ENCODE peak calls at places on chromosomes 11 and 22, in six cellular contexts. J, O, L, M, B and G are unnamed samples.

GRCh38 chr22:40322061-40322460 is 24.2 kb upstream of the ADSL start:
- DNase-seq in B (no peak), J (no peak), O (no peak), M (no peak), L (no peak), G (no peak)

GRCh38 chr11:68012843-68013610 is 2.9 kb downstream of the ALDH3B1 start:
- DNase-seq in M (no peak), L (no peak), J (no peak), B (peak; percentile 98), O (no peak), G (peak; percentile 94)

GRCh38 chr11:45858751-45859398 is 11.6 kb downstream of the CRY2 start:
- DNase-seq in O (no peak), J (no peak), B (no peak), L (no peak), M (no peak), G (no peak)

GRCh38 chr11:61369372-61370348 is 7.5 kb downstream of the TMEM138 start:
- DNase-seq in B (peak; percentile 96), M (peak; percentile 66), L (peak; percentile 99), O (no peak), J (no peak), G (no peak)

GRCh38 chr22:31089101-31090100 is 8.3 kb downstream of the SMTN start:
- DNase-seq in J (no peak), B (no peak), L (no peak), O (peak; percentile 54), M (no peak), G (no peak)

GRCh38 chr11:62104816-62105610 is 18.8 kb upstream of the INCENP start:
- DNase-seq in B (peak; percentile 42), J (no peak), O (no peak), L (no peak), M (no peak), G (peak; percentile 55)

GRCh38 chr11:117570701-117571100 is 226.3 kb downstream of the DSCAML1 start:
- DNase-seq in M (no peak), J (no peak), O (no peak), L (no peak), B (no peak), G (no peak)

GRCh38 chr11:16945671-16946469 is 68.3 kb downstream of the PLEKHA7 start:
- DNase-seq in O (peak; percentile 73), M (peak; percentile 26), L (peak; percentile 30), J (no peak), B (peak; percentile 46), G (no peak)

GRCh38 chr22:33361581-33361980 is 303.4 kb upstream of the SYN3 start:
- DNase-seq in L (no peak), O (no peak), M (no peak), B (peak; percentile 25), J (no peak), G (no peak)

GRCh38 chr22:44084044-44084772 is 60.1 kb downstream of the PARVB start:
- DNase-seq in B (no peak), L (no peak), O (no peak), M (no peak), J (no peak), G (no peak)

GRCh38 chr11:43556269-43556668 is 124.3 kb upstream of the HSD17B12 start:
- DNase-seq in O (no peak), L (no peak), J (no peak), M (no peak), B (no peak), G (no peak)

GRCh38 chr11:46170797-46171196 is 49.5 kb upstream of the PHF21A start:
- DNase-seq in O (no peak), L (no peak), J (no peak), M (no peak), B (no peak), G (no peak)

GRCh38 chr22:29871684-29872083 is 11.3 kb upstream of the MTMR3 start:
- DNase-seq in J (no peak), M (no peak), B (peak; percentile 17), O (no peak), L (no peak), G (no peak)

GRCh38 chr11:13578514-13579140 is 82.8 kb upstream of the PTH start:
- DNase-seq in O (no peak), B (no peak), L (no peak), J (no peak), M (no peak), G (no peak)

GRCh38 chr11:111395749-111396148 is 16.7 kb upstream of the POU2AF1 start:
- DNase-seq in L (no peak), J (no peak), B (no peak), M (no peak), O (no peak), G (no peak)

GRCh38 chr22:25919452-25919851 is 177.5 kb downstream of the MYO18B start:
- DNase-seq in L (no peak), O (no peak), B (no peak), J (no peak), M (no peak), G (no peak)

GRCh38 chr22:40479887-40480538 is 109.6 kb downstream of the SGSM3 start:
- DNase-seq in M (no peak), J (no peak), L (no peak), O (no peak), B (peak; percentile 29), G (no peak)

GRCh38 chr11:29328961-29329441 is 687.8 kb downstream of the KCNA4 start:
- DNase-seq in J (no peak), L (peak; percentile 30), M (no peak), O (no peak), B (peak; percentile 87), G (no peak)

GRCh38 chr11:112229746-112230433 is 3.7 kb downstream of the PTS start:
- DNase-seq in B (peak; percentile 95), L (no peak), J (no peak), M (no peak), O (no peak), G (peak; percentile 83)

GRCh38 chr22:45548991-45549736 is 46.5 kb downstream of the FBLN1 start:
- DNase-seq in M (peak; percentile 86), B (peak; percentile 92), O (peak; percentile 46), J (no peak), L (no peak), G (peak; percentile 79)

GRCh38 chr22:32644252-32645100 is 157.0 kb upstream of the TIMP3 start:
- DNase-seq in O (peak; percentile 40), B (peak; percentile 48), J (no peak), L (peak; percentile 89), M (peak; percentile 78), G (no peak)

GRCh38 chr11:90867416-90867815 is 644.6 kb upstream of the CHORDC1 start:
- DNase-seq in J (no peak), L (no peak), M (no peak), O (no peak), B (no peak), G (no peak)

GRCh38 chr11:63910605-63911195 is 6.3 kb downstream of the RCOR2 start:
- DNase-seq in M (no peak), J (no peak), O (no peak), B (no peak), L (no peak), G (no peak)

GRCh38 chr22:30743257-30744020 is 48.8 kb downstream of the OSBP2 start:
- DNase-seq in B (no peak), O (no peak), L (no peak), M (no peak), J (no peak), G (no peak)

GRCh38 chr11:96506041-96506440 is 116.2 kb downstream of the JRKL start:
- DNase-seq in M (no peak), B (no peak), J (no peak), L (no peak), O (no peak), G (no peak)
- H3K4me3 ChIP-seq in M (no peak overlapping the region), B (no peak overlapping the region), J (no peak overlapping the region), L (no peak overlapping the region), O (no peak overlapping the region), G (no peak overlapping the region)

GRCh38 chr11:133966147-133966546 is 9.4 kb upstream of the IGSF9B start:
- DNase-seq in M (no peak), O (no peak), B (no peak), J (no peak), L (no peak), G (no peak)

GRCh38 chr11:133964946-133965632 is 8.3 kb upstream of the IGSF9B start:
- DNase-seq in B (peak; percentile 61), J (no peak), L (no peak), M (no peak), O (no peak), G (no peak)

GRCh38 chr11:133968300-133968699 is 11.5 kb upstream of the IGSF9B start:
- DNase-seq in L (no peak), O (no peak), M (no peak), J (no peak), B (no peak), G (no peak)

GRCh38 chr11:133967599-133968238 is 11.0 kb upstream of the IGSF9B start:
- DNase-seq in J (no peak), M (no peak), O (no peak), B (no peak), L (no peak), G (no peak)

GRCh38 chr11:133966924-133967598 is 10.3 kb upstream of the IGSF9B start:
- DNase-seq in M (no peak), B (no peak), J (peak; percentile 47), O (peak; percentile 38), L (no peak), G (no peak)
- TF ChIP-seq CTCF in M (peak; percentile 79), B (peak; percentile 2), J (peak; percentile 65), O (no peak), L (peak; percentile 66), G (peak; percentile 35)

GRCh38 chr11:100592619-100593309 is 94.3 kb upstream of the ARHGAP42 start:
- DNase-seq in O (no peak), J (no peak), B (no peak), L (no peak), M (no peak), G (no peak)

GRCh38 chr11:100593321-100593720 is 93.8 kb upstream of the ARHGAP42 start:
- DNase-seq in M (no peak), L (no peak), J (no peak), B (peak; percentile 22), O (no peak), G (no peak)

DNA sequence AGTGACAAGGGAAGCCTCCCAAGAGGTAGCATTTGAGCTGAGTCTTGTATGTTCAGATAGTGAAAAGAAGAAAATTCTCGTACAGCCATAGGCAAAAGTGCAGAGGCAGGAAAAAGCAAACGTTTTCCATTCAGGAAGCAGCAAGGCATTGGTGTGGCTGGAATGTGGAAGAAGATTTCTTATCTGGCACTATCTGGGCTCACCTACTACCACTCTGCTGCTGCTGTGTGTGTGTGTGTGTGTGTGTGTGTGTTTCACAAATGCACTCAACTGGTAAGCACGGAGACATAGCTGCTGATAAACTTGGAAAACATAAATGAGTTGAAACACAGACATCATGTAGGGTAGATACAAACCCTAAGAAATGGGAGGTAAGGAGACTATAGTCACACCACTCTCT is 92.8 kb upstream of the ARHGAP42 start:
- DNase-seq in B (no peak), L (no peak), J (no peak), M (no peak), O (no peak), G (no peak)
- H3K27me3 ChIP-seq in B (no peaks in the 10 kb centered on the region), L (no peaks in the 10 kb centered on the region), J (no peaks in the 10 kb centered on the region), M (no peaks in the 10 kb centered on the region), O (no peaks in the 10 kb centered on the region), G (peaks cover 3% of the 10 kb centered on the region)

DNA sequence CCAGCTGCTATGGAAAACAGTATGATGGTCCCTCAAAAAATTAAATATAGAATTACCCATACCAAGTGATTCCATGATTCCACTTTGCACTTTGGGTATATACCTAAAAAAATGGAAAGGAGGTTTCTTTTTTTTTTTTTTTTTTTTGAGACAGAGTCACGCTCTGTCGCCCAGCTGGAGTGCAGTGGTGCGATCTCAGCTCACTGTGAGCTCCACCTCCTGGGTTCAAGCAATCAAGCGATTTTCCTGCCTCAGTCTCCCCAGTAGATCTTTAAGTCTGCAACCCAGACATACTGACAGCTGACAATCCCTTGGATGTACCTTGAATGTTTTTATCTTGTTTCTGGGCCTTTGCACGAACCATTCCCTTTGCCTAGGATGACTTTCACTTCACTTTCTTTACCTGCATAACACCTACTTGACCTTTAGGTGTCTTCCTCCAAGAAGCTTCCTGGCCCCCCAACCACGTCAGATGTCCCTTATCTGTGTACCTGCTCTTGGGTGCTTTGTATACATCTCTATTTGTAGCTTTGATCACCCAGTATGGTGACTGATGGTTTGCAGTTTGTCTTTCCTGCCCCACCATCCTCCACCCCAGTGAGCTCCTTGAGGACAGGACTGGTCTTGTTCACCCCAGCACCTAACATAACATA is 11.6 kb downstream of the UCP3 start:
- DNase-seq in O (no peak), M (no peak), J (no peak), B (no peak), L (no peak), G (no peak)
- H3K4me3 ChIP-seq in O (no peak overlapping the region), M (no peak overlapping the region), J (no peak overlapping the region), B (no peak overlapping the region), L (no peak overlapping the region), G (no peak overlapping the region)